ENCODE peak calls at places on chromosomes 5 and 9, in five cellular contexts. B is GM04503, A is GM04504, G is bronchial epithelial cell, S is T-helper 9 cell. P is an unnamed sample.

GRCh38 chr5:151682751-151683331 is 3.9 kb downstream of the SPARC start:
- DNase-seq in G (peak), A (no peak), B (no peak), S (no peak), P (no peak)

GRCh38 chr5:594241-594860 is 17.8 kb upstream of the CEP72 start:
- DNase-seq in G (no peak), B (no peak), A (no peak), S (no peak), P (no peak)

GRCh38 chr9:86909388-86909787 is 37.9 kb downstream of the GAS1 start:
- DNase-seq in S (no peak), G (peak), B (no peak), A (peak), P (peak)

GRCh38 chr5:165805756-165806155 is 2300.3 kb downstream of the MAT2B start:
- DNase-seq in S (no peak), A (no peak), G (no peak), B (no peak), P (no peak)

GRCh38 chr9:128885376-128885775 is 3.4 kb downstream of the LRRC8A start:
- DNase-seq in A (no peak), G (no peak), B (no peak), S (no peak), P (no peak)

GRCh38 chr5:39024884-39025283 is 49.3 kb downstream of the RICTOR start:
- DNase-seq in B (no peak), G (peak), S (no peak), A (no peak), P (no peak)

GRCh38 chr9:133741716-133742115 is 3.6 kb upstream of the SARDH start:
- DNase-seq in A (no peak), B (no peak), G (no peak), S (no peak), P (no peak)

GRCh38 chr9:38689678-38690077 is 30.3 kb downstream of the FAM240B start:
- DNase-seq in G (no peak), B (no peak), S (no peak), A (no peak), P (no peak)

GRCh38 chr9:5949103-5949699 is 58.5 kb downstream of the MLANA start:
- DNase-seq in G (peak), S (no peak), A (peak), B (no peak), P (no peak)

GRCh38 chr9:1231998-1232919 is 182.1 kb downstream of the DMRT2 start:
- DNase-seq in A (peak), S (no peak), G (peak), B (peak), P (peak)

GRCh38 chr5:58072202-58072791 is 387.6 kb downstream of the PLK2 start:
- DNase-seq in B (no peak), G (no peak), A (no peak), S (no peak), P (no peak)

GRCh38 chr9:96418920-96419690 is 935 bp upstream of the ZNF367 start:
- DNase-seq in A (peak), S (peak), B (peak), G (peak), P (peak)

GRCh38 chr5:168951764-168952163 is 349.2 kb downstream of the SLIT3 start:
- DNase-seq in S (no peak), G (no peak), B (no peak), A (no peak), P (no peak)

P was measured in fibroblast of the conjunctiva.